ENCODE peak calls at places on chromosomes 4 and X, in seven cellular contexts. One of them, this sample, is unnamed.

GRCh38 chr4:149884046-149884445 is 68.4 kb upstream of the IQCM start:
- DNase-seq in GM23248: peak; percentile 72
- DNase-seq in SK-N-SH: no peak
- DNase-seq in HCT116: no peak
- DNase-seq in OCI-LY7: no peak
- DNase-seq in neural progenitor cell: no peak
- DNase-seq in GM23338: no peak
- DNase-seq in this sample: no peak

GRCh38 chrX:120358687-120359086 is 3.2 kb upstream of the ATP1B4 start:
- DNase-seq in OCI-LY7: no peak
- DNase-seq in neural progenitor cell: peak; percentile 2
- DNase-seq in HCT116: no peak
- DNase-seq in GM23338: no peak
- DNase-seq in GM23248: peak; percentile 88
- DNase-seq in SK-N-SH: no peak
- DNase-seq in this sample: no peak

GRCh38 chrX:34886011-34886410 is 56.6 kb upstream of the FAM47B start:
- DNase-seq in GM23338: no peak
- DNase-seq in GM23248: no peak
- DNase-seq in neural progenitor cell: no peak
- DNase-seq in SK-N-SH: no peak
- DNase-seq in OCI-LY7: no peak
- DNase-seq in HCT116: no peak
- DNase-seq in this sample: no peak

GRCh38 chrX:126164689-126165400 is 1.2 kb downstream of the DCAF12L2 start:
- DNase-seq in OCI-LY7: no peak
- DNase-seq in neural progenitor cell: no peak
- DNase-seq in HCT116: no peak
- DNase-seq in GM23248: no peak
- DNase-seq in SK-N-SH: no peak
- DNase-seq in GM23338: no peak
- DNase-seq in this sample: no peak

GRCh38 chrX:119682019-119682989 is 10.7 kb downstream of the SEPTIN6 start:
- DNase-seq in OCI-LY7: peak; percentile 63
- DNase-seq in GM23248: no peak
- DNase-seq in HCT116: no peak
- DNase-seq in SK-N-SH: no peak
- DNase-seq in neural progenitor cell: no peak
- DNase-seq in GM23338: no peak
- DNase-seq in this sample: no peak

GRCh38 chr4:158873795-158874359 is 105.1 kb downstream of the FNIP2 start:
- DNase-seq in neural progenitor cell: no peak
- DNase-seq in HCT116: peak; percentile 15
- DNase-seq in GM23338: no peak
- DNase-seq in SK-N-SH: no peak
- DNase-seq in OCI-LY7: no peak
- DNase-seq in GM23248: peak; percentile 87
- DNase-seq in this sample: peak; percentile 36

GRCh38 chrX:18833071-18833731 is 125.8 kb downstream of the PPEF1 start:
- DNase-seq in HCT116: no peak
- DNase-seq in GM23338: peak; percentile 3
- DNase-seq in SK-N-SH: peak; percentile 59
- DNase-seq in OCI-LY7: no peak
- DNase-seq in neural progenitor cell: no peak
- DNase-seq in GM23248: peak; percentile 62
- DNase-seq in this sample: no peak

GRCh38 chr4:108215055-108215454 is 46.3 kb upstream of the LEF1 start:
- DNase-seq in HCT116: no peak
- DNase-seq in SK-N-SH: no peak
- DNase-seq in GM23338: no peak
- DNase-seq in OCI-LY7: no peak
- DNase-seq in neural progenitor cell: no peak
- DNase-seq in GM23248: no peak
- DNase-seq in this sample: peak; percentile 35

GRCh38 chr4:24965627-24966026 is 52.8 kb upstream of the CCDC149 start:
- DNase-seq in neural progenitor cell: peak; percentile 27
- DNase-seq in GM23248: no peak
- DNase-seq in OCI-LY7: peak; percentile 68
- DNase-seq in GM23338: peak; percentile 72
- DNase-seq in SK-N-SH: no peak
- DNase-seq in HCT116: no peak
- DNase-seq in this sample: no peak

DNA sequence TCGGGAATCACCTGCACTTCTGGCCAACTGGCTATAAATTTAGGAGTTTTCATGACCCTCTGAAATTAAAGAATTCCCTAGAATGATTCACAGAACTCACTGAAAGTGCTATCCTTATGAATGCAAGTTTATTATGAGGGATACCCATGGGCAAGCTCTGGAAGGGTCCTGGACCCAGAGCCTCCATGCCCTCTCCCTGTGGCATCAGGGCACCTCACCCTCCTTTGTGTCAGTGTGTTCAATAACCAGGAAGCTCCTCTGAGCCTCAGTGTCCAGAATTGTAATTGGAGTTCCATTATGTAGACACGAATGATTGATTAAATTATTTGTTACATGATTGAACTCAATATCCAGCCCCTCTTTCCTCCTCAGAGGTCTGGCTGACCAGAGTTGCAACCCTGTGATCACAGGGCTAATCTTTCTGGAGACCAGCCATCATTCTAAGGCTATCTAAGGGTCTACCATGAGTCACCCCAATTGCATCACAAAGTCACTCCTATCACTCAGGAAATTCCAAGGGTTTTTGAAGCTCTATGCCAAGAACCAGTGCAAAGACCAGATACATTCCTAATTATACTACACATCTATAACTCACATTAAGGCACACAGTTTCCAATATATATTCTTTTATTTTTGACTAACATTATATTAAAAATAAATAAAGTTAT is 8.9 kb downstream of the ANXA3 start:
- DNase-seq in OCI-LY7: no peak
- DNase-seq in HCT116: peak; percentile 88
- DNase-seq in SK-N-SH: no peak
- DNase-seq in neural progenitor cell: no peak
- DNase-seq in GM23248: peak; percentile 61
- DNase-seq in GM23338: no peak
- DNase-seq in this sample: peak; percentile 65
- H3K4me2 ChIP-seq in OCI-LY7: no peak overlapping the region
- H3K4me2 ChIP-seq in HCT116: peak overlapping the region; percentile 65
- H3K4me2 ChIP-seq in SK-N-SH: no peak overlapping the region
- H3K4me2 ChIP-seq in neural progenitor cell: no peak overlapping the region
- H3K4me2 ChIP-seq in GM23248: peak overlapping the region; percentile 63
- H3K4me2 ChIP-seq in GM23338: no peak overlapping the region
- H3K4me2 ChIP-seq in this sample: peak overlapping the region; percentile 6

GRCh38 chr4:74055096-74055495 is 16.6 kb upstream of the CXCL3 start:
- DNase-seq in neural progenitor cell: no peak
- DNase-seq in GM23338: no peak
- DNase-seq in HCT116: no peak
- DNase-seq in OCI-LY7: no peak
- DNase-seq in SK-N-SH: no peak
- DNase-seq in GM23248: no peak
- DNase-seq in this sample: no peak

GRCh38 chr4:74056114-74056857 is 17.8 kb upstream of the CXCL3 start:
- DNase-seq in GM23338: peak; percentile 35
- DNase-seq in GM23248: peak; percentile 83
- DNase-seq in HCT116: peak; percentile 76
- DNase-seq in OCI-LY7: no peak
- DNase-seq in SK-N-SH: no peak
- DNase-seq in neural progenitor cell: no peak
- DNase-seq in this sample: no peak

GRCh38 chr4:74055498-74055897 is 17.0 kb upstream of the CXCL3 start:
- DNase-seq in GM23338: no peak
- DNase-seq in HCT116: no peak
- DNase-seq in SK-N-SH: no peak
- DNase-seq in neural progenitor cell: no peak
- DNase-seq in OCI-LY7: no peak
- DNase-seq in GM23248: no peak
- DNase-seq in this sample: no peak

GRCh38 chr4:74056858-74057562 is 18.5 kb upstream of the CXCL3 start:
- DNase-seq in OCI-LY7: no peak
- DNase-seq in neural progenitor cell: no peak
- DNase-seq in GM23248: peak; percentile 91
- DNase-seq in GM23338: no peak
- DNase-seq in HCT116: peak; percentile 68
- DNase-seq in SK-N-SH: no peak
- DNase-seq in this sample: no peak

DNA sequence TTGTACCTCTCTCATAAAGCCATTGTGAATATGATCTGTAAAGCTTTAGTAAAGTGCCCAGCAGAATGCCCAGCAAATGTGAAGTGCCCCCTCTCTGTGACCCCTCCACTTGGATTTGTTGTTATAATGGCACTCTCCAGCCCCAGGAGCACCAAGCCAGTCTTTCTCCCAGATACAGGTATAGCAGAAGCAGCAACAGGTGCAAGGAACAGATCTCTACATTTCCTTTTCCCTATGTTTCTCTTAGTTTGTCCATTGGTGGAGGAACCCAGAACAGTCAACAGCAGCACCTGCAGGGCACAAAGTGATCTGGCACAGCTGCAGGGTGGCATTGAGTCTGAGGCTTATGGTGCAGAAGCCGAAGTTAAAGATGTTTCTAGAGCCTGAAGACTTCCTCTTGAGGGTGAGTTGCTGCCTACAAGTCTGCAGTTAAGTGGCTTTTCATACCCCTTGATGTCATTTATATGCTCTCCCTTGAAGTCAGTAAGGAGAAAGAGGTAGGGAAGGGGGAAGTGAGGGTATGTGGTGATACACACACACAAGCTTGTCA is 16.1 kb upstream of the CXCL3 start:
- DNase-seq in SK-N-SH: no peak
- DNase-seq in neural progenitor cell: no peak
- DNase-seq in HCT116: no peak
- DNase-seq in OCI-LY7: no peak
- DNase-seq in GM23338: no peak
- DNase-seq in GM23248: no peak
- DNase-seq in this sample: no peak
- H2AFZ ChIP-seq in SK-N-SH: no peak overlapping the region
- H2AFZ ChIP-seq in neural progenitor cell: no peak overlapping the region
- H2AFZ ChIP-seq in HCT116: no peak overlapping the region
- H2AFZ ChIP-seq in OCI-LY7: no peak overlapping the region
- H2AFZ ChIP-seq in GM23338: no peak overlapping the region
- H2AFZ ChIP-seq in GM23248: no peak overlapping the region
- H2AFZ ChIP-seq in this sample: no peak overlapping the region

GRCh38 chr4:53804719-53805118 is 213.4 kb upstream of the LNX1 start:
- DNase-seq in HCT116: peak; percentile 24
- DNase-seq in SK-N-SH: no peak
- DNase-seq in OCI-LY7: peak; percentile 78
- DNase-seq in GM23338: peak; percentile 64
- DNase-seq in GM23248: peak; percentile 20
- DNase-seq in neural progenitor cell: peak; percentile 18
- DNase-seq in this sample: peak; percentile 43
- TF ChIP-seq EZH2phosphoT487 in HCT116: no peak
- TF ChIP-seq EZH2phosphoT487 in SK-N-SH: no peak
- TF ChIP-seq EZH2phosphoT487 in OCI-LY7: no peak
- TF ChIP-seq EZH2phosphoT487 in GM23338: no peak
- TF ChIP-seq EZH2phosphoT487 in GM23248: no peak
- TF ChIP-seq EZH2phosphoT487 in neural progenitor cell: no peak
- TF ChIP-seq EZH2phosphoT487 in this sample: no peak

DNA sequence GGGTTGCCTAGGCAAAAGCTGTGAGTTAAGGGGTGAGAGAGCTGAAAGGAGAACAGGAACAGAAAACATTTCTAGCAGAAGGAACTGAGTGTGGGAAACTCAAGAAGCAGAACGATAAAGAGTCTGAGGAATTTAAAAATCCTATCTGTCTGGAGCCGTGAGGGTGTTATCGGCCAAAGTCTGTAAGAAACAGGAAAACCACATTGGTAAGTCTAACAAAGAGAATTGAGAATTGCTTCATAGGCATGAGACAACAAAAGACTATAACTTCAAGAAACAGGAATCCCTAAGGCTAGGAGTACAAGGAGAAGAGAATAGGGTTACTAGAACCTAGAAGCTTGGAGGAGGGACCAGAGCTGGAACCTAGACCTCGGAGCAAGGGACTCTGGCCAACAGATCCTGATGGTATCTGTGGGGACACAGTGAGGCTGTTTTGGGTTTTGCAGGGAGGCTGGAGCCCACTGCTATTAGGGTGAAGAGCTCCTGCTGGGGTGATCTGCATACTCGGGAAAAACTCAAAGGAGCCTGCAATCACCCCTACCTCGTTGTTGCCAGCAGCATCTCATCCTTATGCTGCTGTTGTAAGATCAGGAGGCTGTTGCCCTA is 175.6 kb downstream of the FBXO8 start:
- DNase-seq in neural progenitor cell: no peak
- DNase-seq in SK-N-SH: no peak
- DNase-seq in OCI-LY7: no peak
- DNase-seq in HCT116: no peak
- DNase-seq in GM23248: no peak
- DNase-seq in GM23338: peak; percentile 47
- DNase-seq in this sample: no peak
- H3K4me2 ChIP-seq in neural progenitor cell: no peak overlapping the region
- H3K4me2 ChIP-seq in SK-N-SH: no peak overlapping the region
- H3K4me2 ChIP-seq in OCI-LY7: no peak overlapping the region
- H3K4me2 ChIP-seq in HCT116: no peak overlapping the region
- H3K4me2 ChIP-seq in GM23248: no peak overlapping the region
- H3K4me2 ChIP-seq in GM23338: no peak overlapping the region
- H3K4me2 ChIP-seq in this sample: no peak overlapping the region

This sample was measured in hepatocyte.